ENCODE peak calls at places on chromosome 5, in ten cellular contexts. S is tibial artery; U is activated T-helper 1 cell treated with anti-CD3 and anti-CD28 coated beads, Interleukin-12 subunit alpha, Interleukin-12 subunit beta, Interleukin-2, Interleukin-4 antibody, amounts not matched to agents 30 ng/mL and 10 ng/mL and 1 ng/mL, durations not matched to agents 14 hours and 24 hours and 36 hours; W is naive B cell; Q is retina; P is fibroblast of pulmonary artery; A is AG09309; V is GM20000; I is NCI-H1092 treated with DMSO at 0.1 percent for 48 hours; M is pulmonary artery endothelial cell. Y is an unnamed sample.
A peak's percentile ranks its signal among the peaks of the same experiment; 100 is the strongest.

GRCh38 chr5:180811623-180812119 is 9.1 kb upstream of the MGAT1 start:
- DNase-seq in S (peak; percentile 65), U (no peak), W (no peak), Q (no peak), P (no peak), A (no peak), V (no peak), I (no peak), M (no peak), Y (no peak)

GRCh38 chr5:401216-402034 is 41.6 kb upstream of the EXOC3 start:
- DNase-seq in S (peak; percentile 54), U (no peak), W (no peak), Q (no peak), P (no peak), A (no peak), V (peak; percentile 14), I (no peak), M (no peak), Y (peak; percentile 41)

GRCh38 chr5:151719228-151719861 is 32.6 kb upstream of the SPARC start:
- DNase-seq in S (no peak), U (no peak), W (no peak), Q (no peak), P (peak; percentile 74), A (no peak), V (no peak), I (no peak), M (no peak), Y (peak; percentile 44)

GRCh38 chr5:76990899-76991475 is 38.1 kb downstream of the CRHBP start:
- DNase-seq in S (no peak), U (no peak), W (no peak), Q (no peak), P (no peak), A (no peak), V (no peak), I (no peak), M (no peak), Y (no peak)

GRCh38 chr5:88602584-88602983 is 280.4 kb downstream of the MEF2C start:
- DNase-seq in S (no peak), U (peak; percentile 4), W (no peak), Q (no peak), P (no peak), A (no peak), V (no peak), I (no peak), M (no peak), Y (no peak)

GRCh38 chr5:147532157-147532556 is 22.3 kb upstream of the DPYSL3 start:
- DNase-seq in S (no peak), U (no peak), W (no peak), Q (no peak), P (no peak), A (no peak), V (no peak), I (no peak), M (no peak), Y (no peak)

GRCh38 chr5:2903451-2904395 is 152.2 kb upstream of the IRX2 start:
- DNase-seq in S (peak; percentile 38), U (no peak), W (no peak), Q (no peak), P (no peak), A (no peak), V (no peak), I (no peak), M (no peak), Y (no peak)

GRCh38 chr5:159511570-159511969 is 181.3 kb upstream of the IL12B start:
- DNase-seq in S (no peak), U (no peak), W (no peak), Q (no peak), P (no peak), A (no peak), V (no peak), I (no peak), M (no peak), Y (no peak)

GRCh38 chr5:150706776-150707390 is 6.0 kb upstream of the RBM22 start:
- DNase-seq in S (no peak), U (no peak), W (no peak), Q (no peak), P (no peak), A (no peak), V (no peak), I (no peak), M (no peak), Y (no peak)

GRCh38 chr5:144315994-144316634 is 145.4 kb downstream of the KCTD16 start:
- DNase-seq in S (no peak), U (no peak), W (no peak), Q (no peak), P (no peak), A (no peak), V (no peak), I (peak; percentile 24), M (no peak), Y (no peak)

GRCh38 chr5:157747766-157748700 is 4.5 kb downstream of the LSM11 start:
- DNase-seq in S (no peak), U (no peak), W (no peak), Q (no peak), P (peak; percentile 42), A (no peak), V (no peak), I (no peak), M (no peak), Y (no peak)

GRCh38 chr5:65459995-65460394 is 21.7 kb downstream of the ADAMTS6 start:
- DNase-seq in S (no peak), U (no peak), W (no peak), Q (no peak), P (no peak), A (no peak), V (no peak), I (no peak), M (no peak), Y (no peak)

GRCh38 chr5:55232194-55232984 is 1.0 kb downstream of the CCNO start:
- DNase-seq in S (no peak), U (no peak), W (no peak), Q (peak; percentile 72), P (no peak), A (no peak), V (peak; percentile 32), I (peak; percentile 24), M (no peak), Y (no peak)

GRCh38 chr5:108168915-108169314 is 213.0 kb downstream of the FBXL17 start:
- DNase-seq in S (no peak), U (no peak), W (no peak), Q (peak; percentile 12), P (no peak), A (no peak), V (no peak), I (peak; percentile 2), M (no peak), Y (no peak)

GRCh38 chr5:173056783-173057061 is 570 bp downstream of the CREBRF start:
- DNase-seq in S (no peak), U (no peak), W (no peak), Q (no peak), P (no peak), A (no peak), V (peak; percentile 81), I (no peak), M (no peak), Y (no peak)

GRCh38 chr5:125486634-125487033 is 740.2 kb upstream of the ZNF608 start:
- DNase-seq in S (no peak), U (no peak), W (no peak), Q (no peak), P (peak; percentile 80), A (no peak), V (no peak), I (no peak), M (no peak), Y (no peak)

GRCh38 chr5:148469446-148470062 is 85.8 kb downstream of the FBXO38 start:
- DNase-seq in S (peak; percentile 81), U (no peak), W (no peak), Q (no peak), P (peak; percentile 91), A (peak; percentile 17), V (no peak), I (peak; percentile 35), M (peak; percentile 89), Y (no peak)

GRCh38 chr5:135030691-135031145 is 3.3 kb downstream of the PITX1 start:
- DNase-seq in S (no peak), U (no peak), W (no peak), Q (no peak), P (no peak), A (no peak), V (no peak), I (no peak), M (no peak), Y (no peak)

GRCh38 chr5:36363101-36363500 is 61.4 kb upstream of the RANBP3L start:
- DNase-seq in S (no peak), U (no peak), W (no peak), Q (no peak), P (peak; percentile 81), A (no peak), V (no peak), I (no peak), M (no peak), Y (no peak)

GRCh38 chr5:112551437-112552018 is 132.5 kb upstream of the EPB41L4A start:
- DNase-seq in S (no peak), U (peak; percentile 14), W (peak; percentile 58), Q (peak; percentile 73), P (peak; percentile 84), A (peak; percentile 29), V (peak; percentile 52), I (peak; percentile 50), M (peak; percentile 40), Y (peak; percentile 15)

GRCh38 chr5:516980-517379 is 7.3 kb downstream of the SLC9A3 start:
- DNase-seq in S (no peak), U (no peak), W (no peak), Q (no peak), P (no peak), A (no peak), V (no peak), I (no peak), M (no peak), Y (no peak)

GRCh38 chr5:73233461-73234151 is 60.6 kb downstream of the TMEM174 start:
- DNase-seq in S (no peak), U (no peak), W (no peak), Q (peak; percentile 87), P (no peak), A (no peak), V (no peak), I (no peak), M (no peak), Y (no peak)